ENCODE peak calls at places on chromosomes 2 and 18, in six cellular contexts. E is A549; N is stimulated activated CD4-positive, alpha-beta T cell treated with anti-CD3 and anti-CD28 coated beads, TNF-alpha, amount 100 ng/mL, for 4 hours; O is NCI-H460; L is midbrain; B is fibroblast of the aortic adventitia. U is an unnamed sample.

GRCh38 chr2:130825231-130825971 is 11.3 kb upstream of the ARHGEF4 start:
- DNase-seq in B (no peak), N (no peak), O (no peak), E (no peak), L (peak), U (no peak)

GRCh38 chr2:130246430-130246829 is 48.2 kb upstream of the TUBA3E start:
- DNase-seq in B (no peak), E (no peak), N (no peak), O (no peak), L (no peak), U (no peak)

GRCh38 chr18:78596794-78597193 is 382.8 kb upstream of the SALL3 start:
- DNase-seq in B (no peak), E (no peak), L (no peak), N (no peak), O (no peak), U (no peak)

GRCh38 chr2:174764281-174765063 is at the start of gene CHRNA1:
- DNase-seq in E (no peak), N (no peak), O (no peak), L (no peak), B (no peak), U (no peak)

GRCh38 chr2:236824836-236825235 is 255.2 kb downstream of the ACKR3 start:
- DNase-seq in B (no peak), O (no peak), N (no peak), L (no peak), E (no peak), U (no peak)

GRCh38 chr2:220682616-220683015 is 889.5 kb downstream of the EPHA4 start:
- DNase-seq in E (no peak), B (peak), N (no peak), L (no peak), O (no peak), U (no peak)

GRCh38 chr2:235712176-235712575 is 218.3 kb downstream of the AGAP1 start:
- DNase-seq in E (no peak), L (no peak), O (no peak), B (no peak), N (no peak), U (no peak)

GRCh38 chr2:186561467-186562208 is 28.2 kb upstream of the ITGAV start:
- DNase-seq in B (no peak), L (no peak), O (no peak), E (no peak), N (no peak), U (no peak)

GRCh38 chr2:169034256-169034655 is 3.1 kb upstream of the ABCB11 start:
- DNase-seq in E (no peak), N (no peak), L (no peak), B (no peak), O (no peak), U (no peak)

U was measured in coronary artery.